ENCODE peak calls at places on chromosomes 2 and 18, in nine cellular contexts. U is mucosa of descending colon; J is tibial nerve; V is left ventricle myocardium inferior; Q is spleen; B is naive thymus-derived CD4-positive, alpha-beta T cell; A is GM23248; Z is heart left ventricle; Y is right cardiac atrium. W is an unnamed sample.

GRCh38 chr2:221572180-221572820 is at the start of gene EPHA4:
- DNase-seq in J (peak; percentile 77), Z (peak; percentile 92), Y (peak; percentile 96), A (peak; percentile 97), U (peak; percentile 92), B (peak; percentile 91), Q (peak; percentile 94), V (peak; percentile 89), W (peak; percentile 87)

GRCh38 chr2:148534416-148535205 is 109.9 kb upstream of the EPC2 start:
- DNase-seq in A (peak; percentile 26), Y (peak; percentile 87), J (peak; percentile 52), B (no peak), Z (peak; percentile 55), Q (no peak), U (peak; percentile 15), V (peak; percentile 52), W (no peak)

GRCh38 chr18:65352183-65352582 is 398.6 kb upstream of the CDH7 start:
- DNase-seq in U (no peak), Z (no peak), B (no peak), V (no peak), A (no peak), Y (no peak), Q (no peak), J (no peak), W (no peak)

GRCh38 chr18:13616041-13616440 is 110.3 kb downstream of the FAM210A start:
- DNase-seq in V (no peak), B (no peak), Z (no peak), J (no peak), U (no peak), Q (no peak), Y (no peak), A (no peak), W (no peak)

GRCh38 chr2:37570773-37571570 is 100.5 kb downstream of the CDC42EP3 start:
- DNase-seq in Y (no peak), U (no peak), Z (no peak), Q (no peak), V (no peak), A (peak; percentile 96), B (no peak), J (no peak), W (no peak)

GRCh38 chr18:75544051-75544481 is 116.6 kb upstream of the SMIM21 start:
- DNase-seq in B (no peak), U (no peak), Y (no peak), A (peak; percentile 79), J (no peak), V (no peak), Q (no peak), Z (no peak), W (no peak)

GRCh38 chr2:119142822-119143221 is 15.7 kb downstream of the C1QL2 start:
- DNase-seq in V (no peak), A (no peak), Q (no peak), Z (no peak), J (no peak), Y (no peak), U (no peak), B (no peak), W (no peak)

GRCh38 chr18:61891271-61891670 is 1.5 kb downstream of the RNF152 start:
- DNase-seq in A (peak; percentile 16), Q (no peak), B (no peak), U (no peak), Y (no peak), Z (no peak), J (no peak), V (no peak), W (no peak)

GRCh38 chr18:36899289-36899688 is 70.4 kb downstream of the KIAA1328 start:
- DNase-seq in Q (no peak), A (peak; percentile 2), J (no peak), B (no peak), Z (no peak), U (no peak), Y (no peak), V (no peak), W (no peak)

GRCh38 chr18:32093523-32093922 is 1.8 kb downstream of the RNF138 start:
- DNase-seq in U (peak; percentile 47), Z (no peak), A (no peak), Y (no peak), Q (no peak), J (no peak), B (no peak), V (no peak), W (no peak)

GRCh38 chr2:237214281-237214680 is 128.6 kb downstream of the COPS8 start:
- DNase-seq in U (no peak), B (no peak), Y (no peak), V (no peak), Z (no peak), Q (no peak), A (no peak), J (no peak), W (no peak)

GRCh38 chr18:28905509-28905908 is 728.6 kb upstream of the CDH2 start:
- DNase-seq in Q (no peak), Y (no peak), U (no peak), J (no peak), A (peak; percentile 47), B (no peak), V (no peak), Z (no peak), W (no peak)

DNA sequence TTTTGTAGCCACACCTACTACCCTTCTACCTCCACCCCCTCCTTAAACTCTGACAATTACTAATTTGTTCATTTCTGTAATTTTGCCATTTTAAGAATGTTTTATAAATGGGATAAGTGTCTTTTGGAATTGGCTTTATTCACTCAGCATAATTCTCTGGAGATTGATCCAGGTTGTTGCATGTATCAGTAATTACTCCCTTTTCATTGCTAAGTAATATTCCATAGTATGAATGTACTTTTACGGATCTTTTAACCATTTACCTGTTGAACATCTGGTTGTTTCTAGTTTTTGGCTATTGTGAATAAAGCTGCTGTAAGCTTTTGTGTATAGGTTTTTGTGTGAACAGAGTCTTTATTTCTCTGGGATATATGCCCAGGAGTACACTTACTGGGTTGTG is 4.1 kb downstream of the GALNT1 start:
- DNase-seq in V (no peak), U (no peak), J (no peak), Y (no peak), A (no peak), B (no peak), Z (no peak), Q (no peak), W (no peak)
- H3K9me3 ChIP-seq in V (peaks cover 22% of the 10 kb centered on the region), U (no peaks in the 10 kb centered on the region), J (peaks cover 9% of the 10 kb centered on the region), Y (no peaks in the 10 kb centered on the region), A (no peaks in the 10 kb centered on the region), B (no peaks in the 10 kb centered on the region), Z (no peaks in the 10 kb centered on the region), Q (peaks cover 13% of the 10 kb centered on the region), W (peaks cover 4% of the 10 kb centered on the region)

GRCh38 chr18:57438669-57439616 is 3.8 kb downstream of the ONECUT2 start:
- DNase-seq in U (no peak), B (no peak), Z (no peak), A (no peak), J (no peak), Q (no peak), Y (no peak), V (no peak), W (no peak)
- H3K4me1 ChIP-seq in U (peaks cover 19% of the 10 kb centered on the region), B (no peaks in the 10 kb centered on the region), Z (peaks cover 55% of the 10 kb centered on the region), A (peaks cover 6% of the 10 kb centered on the region), J (no peaks in the 10 kb centered on the region), Q (peaks cover 62% of the 10 kb centered on the region), Y (peaks cover 2% of the 10 kb centered on the region), V (peaks cover 74% of the 10 kb centered on the region), W (peaks cover 12% of the 10 kb centered on the region)

DNA sequence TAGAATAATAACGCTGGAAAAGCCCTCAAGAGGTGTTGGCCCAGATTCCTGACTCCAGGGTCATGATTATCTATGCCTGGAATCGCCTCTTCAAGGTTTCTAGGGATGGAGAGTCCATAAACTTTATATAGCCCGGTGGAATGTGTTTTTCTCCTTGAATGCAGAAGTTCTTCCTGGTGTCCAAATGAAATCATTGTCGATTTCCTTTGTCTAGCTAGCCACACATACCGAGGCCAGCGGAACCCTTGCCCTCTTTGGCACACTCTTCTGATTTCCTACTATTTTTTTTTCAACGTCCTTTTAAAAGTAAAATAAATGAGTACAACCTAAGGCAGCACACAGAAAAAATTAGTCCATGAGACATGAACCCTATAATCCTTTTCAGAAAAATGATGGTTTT is 117.8 kb downstream of the PID1 start:
- DNase-seq in A (no peak), Z (no peak), V (no peak), J (no peak), U (peak; percentile 71), Q (no peak), B (no peak), Y (no peak), W (no peak)
- H3K9me3 ChIP-seq in A (no peaks in the 10 kb centered on the region), Z (no peaks in the 10 kb centered on the region), V (no peaks in the 10 kb centered on the region), J (no peaks in the 10 kb centered on the region), U (no peaks in the 10 kb centered on the region), Q (no peaks in the 10 kb centered on the region), B (no peaks in the 10 kb centered on the region), Y (no peaks in the 10 kb centered on the region), W (no peaks in the 10 kb centered on the region)

GRCh38 chr2:240501531-240501991 is 56.2 kb downstream of the ANKMY1 start:
- DNase-seq in J (no peak), Q (peak; percentile 70), V (peak; percentile 12), A (no peak), Y (no peak), U (no peak), B (peak; percentile 17), Z (no peak), W (no peak)
- H3K4me1 ChIP-seq in J (no peaks in the 10 kb centered on the region), Q (no peaks in the 10 kb centered on the region), V (no peaks in the 10 kb centered on the region), A (no peaks in the 10 kb centered on the region), Y (no peaks in the 10 kb centered on the region), U (no peaks in the 10 kb centered on the region), B (no peaks in the 10 kb centered on the region), Z (no peaks in the 10 kb centered on the region), W (no peaks in the 10 kb centered on the region)

GRCh38 chr18:906416-907170 is 1.9 kb downstream of the ADCYAP1 start:
- DNase-seq in V (no peak), Z (no peak), U (no peak), J (no peak), Q (no peak), B (no peak), Y (no peak), A (peak; percentile 3), W (no peak)

GRCh38 chr18:905307-905947 is 756 bp downstream of the ADCYAP1 start:
- DNase-seq in Z (no peak), U (no peak), V (no peak), J (no peak), Q (no peak), Y (no peak), A (no peak), B (no peak), W (no peak)

GRCh38 chr18:904135-905090 is at the start of gene ADCYAP1:
- DNase-seq in Z (no peak), Y (no peak), U (no peak), V (no peak), J (no peak), A (peak; percentile 40), Q (no peak), B (no peak), W (no peak)

GRCh38 chr18:907171-907879 is 2.7 kb downstream of the ADCYAP1 start:
- DNase-seq in J (no peak), B (peak; percentile 46), Q (no peak), V (no peak), Z (no peak), U (no peak), A (peak; percentile 21), Y (peak; percentile 52), W (no peak)

DNA sequence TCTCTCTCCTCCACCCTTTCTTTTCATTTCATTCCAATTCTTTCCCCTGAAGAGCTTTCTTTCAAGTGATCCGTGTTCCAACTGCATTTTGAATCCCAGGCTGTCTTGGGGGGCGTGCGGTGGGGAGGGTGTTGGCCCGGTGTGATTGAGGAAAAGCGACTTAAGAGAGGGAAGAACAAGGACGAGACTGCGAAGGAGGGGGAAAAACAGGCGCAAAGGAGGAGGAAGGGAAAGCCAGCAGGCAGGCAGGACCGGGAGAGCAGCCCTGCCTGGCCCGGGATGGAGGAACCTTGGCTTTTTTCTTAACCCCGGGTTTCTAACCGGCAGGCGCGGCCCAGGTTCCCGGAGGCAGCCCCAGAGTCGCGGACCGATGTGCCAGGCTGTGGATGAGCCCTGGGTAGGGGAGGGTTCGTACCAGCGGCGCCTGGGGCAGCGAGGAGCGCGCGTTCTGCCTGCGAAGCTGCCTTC is 1.3 kb downstream of the ADCYAP1 start:
- DNase-seq in Z (no peak), B (no peak), Q (no peak), Y (no peak), U (no peak), V (no peak), A (no peak), J (no peak), W (no peak)
- H3K9me3 ChIP-seq in Z (no peaks in the 10 kb centered on the region), B (no peaks in the 10 kb centered on the region), Q (no peaks in the 10 kb centered on the region), Y (no peaks in the 10 kb centered on the region), U (no peaks in the 10 kb centered on the region), V (no peaks in the 10 kb centered on the region), A (no peaks in the 10 kb centered on the region), J (no peaks in the 10 kb centered on the region), W (no peaks in the 10 kb centered on the region)